ENCODE peak calls at places on chromosomes 5 and 9, in ten cellular contexts. X, N, H, U, S, J, K, Z, I and W are unnamed samples.
A peak's percentile ranks its signal among the peaks of the same experiment; 100 is the strongest.

GRCh38 chr5:4212981-4213819 is 617.6 kb downstream of the IRX1 start:
- DNase-seq in X (no peak), N (no peak), H (no peak), U (no peak), S (no peak), J (no peak), K (no peak), Z (no peak), I (no peak), W (no peak)

GRCh38 chr5:135058326-135058725 is 24.3 kb upstream of the PITX1 start:
- DNase-seq in X (no peak), N (no peak), H (no peak), U (no peak), S (no peak), J (no peak), K (no peak), Z (no peak), I (no peak), W (no peak)

GRCh38 chr9:136209232-136209631 is 4.3 kb upstream of the LHX3 start:
- DNase-seq in X (no peak), N (no peak), H (no peak), U (no peak), S (no peak), J (no peak), K (no peak), Z (no peak), I (no peak), W (no peak)

GRCh38 chr5:90909945-90910344 is 351.3 kb downstream of the ADGRV1 start:
- DNase-seq in X (no peak), N (no peak), H (no peak), U (no peak), S (no peak), J (no peak), K (no peak), Z (no peak), I (no peak), W (no peak)

GRCh38 chr9:68497629-68498028 is 43.1 kb downstream of the TMEM252 start:
- DNase-seq in X (no peak), N (no peak), H (no peak), U (no peak), S (no peak), J (no peak), K (no peak), Z (no peak), I (no peak), W (no peak)

GRCh38 chr5:54217826-54218503 is 92.4 kb downstream of the ARL15 start:
- DNase-seq in X (peak; percentile 78), N (peak; percentile 88), H (no peak), U (no peak), S (peak; percentile 70), J (peak; percentile 76), K (peak; percentile 32), Z (no peak), I (peak; percentile 11), W (peak; percentile 58)

GRCh38 chr9:137299938-137300337 is 2.1 kb downstream of the NRARP start:
- DNase-seq in X (no peak), N (no peak), H (no peak), U (no peak), S (no peak), J (no peak), K (no peak), Z (no peak), I (no peak), W (no peak)

GRCh38 chr9:136400038-136400834 is at the start of gene SNAPC4:
- DNase-seq in X (peak; percentile 85), N (peak; percentile 95), H (peak; percentile 91), U (peak; percentile 71), S (peak; percentile 84), J (peak; percentile 84), K (peak; percentile 76), Z (peak; percentile 88), I (peak; percentile 85), W (peak; percentile 91)

GRCh38 chr9:127927457-127928231 is 2.9 kb downstream of the PIP5KL1 start:
- DNase-seq in X (no peak), N (no peak), H (peak; percentile 76), U (peak; percentile 80), S (no peak), J (no peak), K (peak; percentile 80), Z (no peak), I (peak; percentile 55), W (peak; percentile 16)